ENCODE peak calls at places on chromosomes 1 and 21, in seven cellular contexts. T is DMS 273 treated with DMSO at 0.1 percent for 48 hours; F is NCI-H69; V is activated CD4-positive, alpha-beta T cell treated with anti-CD3 and anti-CD28 coated beads, Interleukin-2, amount 50 U/mL, for 1 hour; I is A673; Q is HuH-7; S is KG1. J is an unnamed sample.

GRCh38 chr1:203035111-203036000 is 9.1 kb downstream of the PPFIA4 start:
- DNase-seq in T (no peak), F (peak), V (no peak), I (no peak), Q (no peak), S (no peak), J (no peak)

GRCh38 chr1:2314297-2314802 is 77.0 kb downstream of the MORN1 start:
- DNase-seq in T (no peak), F (peak), V (no peak), I (peak), Q (peak), S (no peak), J (peak)

GRCh38 chr1:19239876-19240275 is 11.4 kb downstream of the EMC1 start:
- DNase-seq in T (no peak), F (no peak), V (no peak), I (no peak), Q (no peak), S (no peak), J (no peak)

GRCh38 chr1:207603777-207604176 is 41.2 kb upstream of the CR1L start:
- DNase-seq in T (no peak), F (no peak), V (no peak), I (no peak), Q (peak), S (no peak), J (no peak)

GRCh38 chr21:46060596-46061061 is 37.3 kb upstream of the COL6A2 start:
- DNase-seq in T (no peak), F (no peak), V (no peak), I (peak), Q (no peak), S (no peak), J (no peak)

GRCh38 chr1:182217967-182218366 is 156.5 kb upstream of the ZNF648 start:
- DNase-seq in T (no peak), F (no peak), V (no peak), I (no peak), Q (no peak), S (no peak), J (no peak)

GRCh38 chr1:179930867-179931266 is 23.7 kb upstream of the CEP350 start:
- DNase-seq in T (peak), F (no peak), V (no peak), I (no peak), Q (peak), S (no peak), J (peak)

GRCh38 chr1:51175278-51175677 is 60.8 kb upstream of the RNF11 start:
- DNase-seq in T (no peak), F (no peak), V (no peak), I (no peak), Q (no peak), S (no peak), J (no peak)

GRCh38 chr1:153566414-153567371 is 1.0 kb upstream of the S100A2 start:
- DNase-seq in T (peak), F (peak), V (peak), I (peak), Q (peak), S (peak), J (peak)

GRCh38 chr1:11746795-11747487 is 11.0 kb downstream of the AGTRAP start:
- DNase-seq in T (no peak), F (no peak), V (no peak), I (no peak), Q (no peak), S (no peak), J (no peak)

GRCh38 chr1:208243851-208244583 is at the start of gene PLXNA2:
- DNase-seq in T (peak), F (peak), V (peak), I (peak), Q (peak), S (no peak), J (peak)

GRCh38 chr1:97832490-97832889 is 88.3 kb downstream of the DPYD start:
- DNase-seq in T (peak), F (peak), V (no peak), I (peak), Q (no peak), S (no peak), J (no peak)

GRCh38 chr1:153919879-153920852 is 2.6 kb downstream of the GATAD2B start:
- DNase-seq in T (peak), F (peak), V (no peak), I (peak), Q (no peak), S (peak), J (peak)

GRCh38 chr1:157000686-157001085 is 44.9 kb downstream of the ARHGEF11 start:
- DNase-seq in T (no peak), F (no peak), V (no peak), I (no peak), Q (no peak), S (no peak), J (no peak)

GRCh38 chr1:20634594-20635084 is 1.4 kb downstream of the PINK1 start:
- DNase-seq in T (peak), F (peak), V (peak), I (peak), Q (peak), S (peak), J (peak)

GRCh38 chr21:44982558-44983244 is 42.9 kb downstream of the SLX9 start:
- DNase-seq in T (no peak), F (no peak), V (no peak), I (no peak), Q (no peak), S (no peak), J (no peak)

GRCh38 chr1:4931486-4931885 is 277.1 kb downstream of the AJAP1 start:
- DNase-seq in T (no peak), F (no peak), V (no peak), I (no peak), Q (no peak), S (no peak), J (no peak)

GRCh38 chr1:1842360-1843146 is 48.3 kb downstream of the GNB1 start:
- DNase-seq in T (no peak), F (peak), V (no peak), I (no peak), Q (no peak), S (no peak), J (no peak)

GRCh38 chr1:35894183-35894582 is 11.2 kb downstream of the AGO1 start:
- DNase-seq in T (no peak), F (no peak), V (no peak), I (peak), Q (no peak), S (no peak), J (no peak)

GRCh38 chr1:228005511-228006033 is 1.2 kb upstream of the WNT3A start:
- DNase-seq in T (no peak), F (no peak), V (no peak), I (no peak), Q (peak), S (no peak), J (peak)

GRCh38 chr1:34929853-34930701 is 627 bp upstream of the DLGAP3 start:
- DNase-seq in T (no peak), F (peak), V (no peak), I (no peak), Q (peak), S (no peak), J (no peak)

GRCh38 chr1:79899914-79900313 is 893.4 kb upstream of the ADGRL4 start:
- DNase-seq in T (no peak), F (no peak), V (no peak), I (no peak), Q (no peak), S (no peak), J (no peak)

GRCh38 chr1:30345525-30346145 is 377.8 kb downstream of the MATN1 start:
- DNase-seq in T (no peak), F (peak), V (no peak), I (peak), Q (no peak), S (no peak), J (no peak)

GRCh38 chr1:214438059-214438458 is 113.3 kb downstream of the PTPN14 start:
- DNase-seq in T (peak), F (peak), V (no peak), I (no peak), Q (no peak), S (no peak), J (no peak)

GRCh38 chr1:21290546-21290944 is 282 bp upstream of the ECE1 start:
- DNase-seq in T (no peak), F (no peak), V (peak), I (no peak), Q (no peak), S (no peak), J (no peak)

GRCh38 chr1:223129229-223129851 is 13.7 kb downstream of the TLR5 start:
- DNase-seq in T (no peak), F (peak), V (peak), I (peak), Q (peak), S (no peak), J (peak)

GRCh38 chr1:204228896-204229295 is 15.1 kb upstream of the GOLT1A start:
- DNase-seq in T (no peak), F (no peak), V (no peak), I (no peak), Q (no peak), S (no peak), J (no peak)

GRCh38 chr1:179155615-179156014 is 73.7 kb downstream of the TOR3A start:
- DNase-seq in T (no peak), F (no peak), V (no peak), I (no peak), Q (no peak), S (no peak), J (no peak)

GRCh38 chr1:87335175-87335992 is 6.7 kb downstream of the LMO4 start:
- DNase-seq in T (no peak), F (peak), V (peak), I (peak), Q (peak), S (peak), J (peak)

GRCh38 chr1:25893072-25893604 is 13.1 kb downstream of the STMN1 start:
- DNase-seq in T (no peak), F (no peak), V (no peak), I (no peak), Q (no peak), S (no peak), J (no peak)

GRCh38 chr1:19074361-19074901 is 118.0 kb upstream of the IFFO2 start:
- DNase-seq in T (no peak), F (no peak), V (peak), I (no peak), Q (no peak), S (no peak), J (no peak)

GRCh38 chr1:2602311-2602835 is 15.8 kb downstream of the PRXL2B start:
- DNase-seq in T (no peak), F (no peak), V (no peak), I (no peak), Q (no peak), S (no peak), J (no peak)

GRCh38 chr21:37655601-37656300 is 260.5 kb downstream of the KCNJ6 start:
- DNase-seq in T (no peak), F (no peak), V (no peak), I (no peak), Q (no peak), S (no peak), J (no peak)

GRCh38 chr1:59477286-59477685 is 180.4 kb downstream of the FGGY start:
- DNase-seq in T (peak), F (no peak), V (no peak), I (no peak), Q (no peak), S (no peak), J (no peak)

GRCh38 chr1:44507490-44508396 is 102.7 kb downstream of the RNF220 start:
- DNase-seq in T (no peak), F (no peak), V (no peak), I (no peak), Q (no peak), S (no peak), J (no peak)

J was measured in HEK293T.